ENCODE peak calls at places on chromosomes 13 and 19, in five cellular contexts. One of them, this sample, is unnamed.

GRCh38 chr19:44850641-44851109 is 4.6 kb downstream of the NECTIN2 start:
- DNase-seq in dorsolateral prefrontal cortex: no peak
- DNase-seq in lung: no peak
- DNase-seq in breast epithelium: no peak
- DNase-seq in HL-60: no peak
- DNase-seq in this sample: no peak

GRCh38 chr19:43465468-43466120 is at the start of gene LYPD3:
- DNase-seq in lung: peak; percentile 38
- DNase-seq in HL-60: no peak
- DNase-seq in dorsolateral prefrontal cortex: no peak
- DNase-seq in breast epithelium: peak; percentile 89
- DNase-seq in this sample: peak; percentile 88

GRCh38 chr19:45547965-45548609 is 36.5 kb downstream of the OPA3 start:
- DNase-seq in dorsolateral prefrontal cortex: no peak
- DNase-seq in HL-60: no peak
- DNase-seq in breast epithelium: peak; percentile 56
- DNase-seq in lung: no peak
- DNase-seq in this sample: peak; percentile 85

GRCh38 chr19:17656970-17657369 is 31.2 kb downstream of the UNC13A start:
- DNase-seq in breast epithelium: no peak
- DNase-seq in lung: no peak
- DNase-seq in HL-60: no peak
- DNase-seq in dorsolateral prefrontal cortex: no peak
- DNase-seq in this sample: no peak

GRCh38 chr19:35379992-35380391 is 9.1 kb downstream of the GPR42 start:
- DNase-seq in dorsolateral prefrontal cortex: no peak
- DNase-seq in breast epithelium: no peak
- DNase-seq in lung: no peak
- DNase-seq in HL-60: no peak
- DNase-seq in this sample: no peak

GRCh38 chr19:45200614-45201013 is 22.0 kb downstream of the BLOC1S3 start:
- DNase-seq in lung: no peak
- DNase-seq in breast epithelium: no peak
- DNase-seq in HL-60: no peak
- DNase-seq in dorsolateral prefrontal cortex: peak; percentile 49
- DNase-seq in this sample: no peak

GRCh38 chr13:103935117-103935516 is 868.9 kb upstream of the SLC10A2 start:
- DNase-seq in HL-60: no peak
- DNase-seq in breast epithelium: no peak
- DNase-seq in lung: no peak
- DNase-seq in dorsolateral prefrontal cortex: no peak
- DNase-seq in this sample: no peak

GRCh38 chr19:14477417-14478112 is 2.4 kb upstream of the PTGER1 start:
- DNase-seq in HL-60: no peak
- DNase-seq in breast epithelium: no peak
- DNase-seq in dorsolateral prefrontal cortex: no peak
- DNase-seq in lung: no peak
- DNase-seq in this sample: no peak

GRCh38 chr13:44368062-44368591 is 5.5 kb upstream of the SERP2 start:
- DNase-seq in lung: no peak
- DNase-seq in breast epithelium: no peak
- DNase-seq in HL-60: no peak
- DNase-seq in dorsolateral prefrontal cortex: no peak
- DNase-seq in this sample: no peak

GRCh38 chr19:49978324-49978723 is 17.4 kb upstream of the SIGLEC11 start:
- DNase-seq in lung: no peak
- DNase-seq in HL-60: no peak
- DNase-seq in dorsolateral prefrontal cortex: no peak
- DNase-seq in breast epithelium: no peak
- DNase-seq in this sample: no peak

GRCh38 chr13:91308299-91308698 is 39.2 kb upstream of the MIR17HG start:
- DNase-seq in HL-60: no peak
- DNase-seq in breast epithelium: no peak
- DNase-seq in dorsolateral prefrontal cortex: no peak
- DNase-seq in lung: no peak
- DNase-seq in this sample: no peak

GRCh38 chr19:16922949-16923348 is 34.1 kb downstream of the F2RL3 start:
- DNase-seq in dorsolateral prefrontal cortex: no peak
- DNase-seq in lung: no peak
- DNase-seq in HL-60: no peak
- DNase-seq in breast epithelium: no peak
- DNase-seq in this sample: no peak

GRCh38 chr13:53238241-53238640 is 209.6 kb downstream of the OLFM4 start:
- DNase-seq in breast epithelium: no peak
- DNase-seq in dorsolateral prefrontal cortex: no peak
- DNase-seq in lung: no peak
- DNase-seq in HL-60: no peak
- DNase-seq in this sample: no peak

GRCh38 chr13:99153219-99153618 is 47.4 kb upstream of the UBAC2 start:
- DNase-seq in lung: no peak
- DNase-seq in HL-60: no peak
- DNase-seq in breast epithelium: no peak
- DNase-seq in dorsolateral prefrontal cortex: no peak
- DNase-seq in this sample: no peak

GRCh38 chr19:9863759-9864158 is 28.6 kb downstream of the PIN1 start:
- DNase-seq in HL-60: no peak
- DNase-seq in dorsolateral prefrontal cortex: no peak
- DNase-seq in lung: no peak
- DNase-seq in breast epithelium: no peak
- DNase-seq in this sample: no peak

GRCh38 chr13:59677966-59678814 is 485.5 kb downstream of the DIAPH3 start:
- DNase-seq in lung: no peak
- DNase-seq in HL-60: no peak
- DNase-seq in breast epithelium: no peak
- DNase-seq in dorsolateral prefrontal cortex: no peak
- DNase-seq in this sample: no peak

GRCh38 chr19:32264568-32264967 is 80.8 kb upstream of the ZNF507 start:
- DNase-seq in breast epithelium: no peak
- DNase-seq in HL-60: no peak
- DNase-seq in lung: no peak
- DNase-seq in dorsolateral prefrontal cortex: no peak
- DNase-seq in this sample: no peak

GRCh38 chr19:50315773-50316448 is 13.3 kb downstream of the KCNC3 start:
- DNase-seq in breast epithelium: no peak
- DNase-seq in lung: no peak
- DNase-seq in dorsolateral prefrontal cortex: peak; percentile 61
- DNase-seq in HL-60: no peak
- DNase-seq in this sample: no peak

GRCh38 chr19:16364231-16364865 is 39.7 kb downstream of the KLF2 start:
- DNase-seq in HL-60: no peak
- DNase-seq in dorsolateral prefrontal cortex: no peak
- DNase-seq in breast epithelium: no peak
- DNase-seq in lung: no peak
- DNase-seq in this sample: no peak

GRCh38 chr19:2546128-2547032 is 70.5 kb downstream of the GADD45B start:
- DNase-seq in dorsolateral prefrontal cortex: peak; percentile 95
- DNase-seq in lung: peak; percentile 64
- DNase-seq in HL-60: peak; percentile 82
- DNase-seq in breast epithelium: peak; percentile 80
- DNase-seq in this sample: peak; percentile 89

GRCh38 chr19:38032951-38033350 is 125.9 kb downstream of the SIPA1L3 start:
- DNase-seq in HL-60: no peak
- DNase-seq in dorsolateral prefrontal cortex: no peak
- DNase-seq in lung: no peak
- DNase-seq in breast epithelium: no peak
- DNase-seq in this sample: no peak

GRCh38 chr13:113724016-113724758 is 34.8 kb upstream of the TMEM255B start:
- DNase-seq in lung: no peak
- DNase-seq in dorsolateral prefrontal cortex: no peak
- DNase-seq in HL-60: no peak
- DNase-seq in breast epithelium: no peak
- DNase-seq in this sample: no peak

GRCh38 chr13:107866666-107867623 is 348.4 kb downstream of the LIG4 start:
- DNase-seq in breast epithelium: no peak
- DNase-seq in lung: no peak
- DNase-seq in HL-60: no peak
- DNase-seq in dorsolateral prefrontal cortex: peak; percentile 51
- DNase-seq in this sample: no peak

GRCh38 chr13:95641961-95642621 is 2.4 kb downstream of the DZIP1 start:
- DNase-seq in HL-60: no peak
- DNase-seq in dorsolateral prefrontal cortex: no peak
- DNase-seq in lung: peak; percentile 33
- DNase-seq in breast epithelium: no peak
- DNase-seq in this sample: no peak

GRCh38 chr19:7705387-7706187 is 3.7 kb upstream of the FCER2 start:
- DNase-seq in dorsolateral prefrontal cortex: no peak
- DNase-seq in HL-60: peak; percentile 89
- DNase-seq in breast epithelium: peak; percentile 18
- DNase-seq in lung: peak; percentile 34
- DNase-seq in this sample: no peak

GRCh38 chr19:38898788-38899446 is 501 bp downstream of the SIRT2 start:
- DNase-seq in dorsolateral prefrontal cortex: no peak
- DNase-seq in lung: peak; percentile 42
- DNase-seq in HL-60: no peak
- DNase-seq in breast epithelium: peak; percentile 50
- DNase-seq in this sample: no peak

GRCh38 chr13:51364404-51365008 is 25.0 kb downstream of the SERPINE3 start:
- DNase-seq in HL-60: no peak
- DNase-seq in lung: no peak
- DNase-seq in dorsolateral prefrontal cortex: no peak
- DNase-seq in breast epithelium: no peak
- DNase-seq in this sample: no peak

GRCh38 chr19:5969476-5969875 is 8.5 kb downstream of the RANBP3 start:
- DNase-seq in lung: no peak
- DNase-seq in HL-60: no peak
- DNase-seq in breast epithelium: no peak
- DNase-seq in dorsolateral prefrontal cortex: no peak
- DNase-seq in this sample: no peak

GRCh38 chr19:5973376-5973775 is 4.6 kb downstream of the RANBP3 start:
- DNase-seq in dorsolateral prefrontal cortex: no peak
- DNase-seq in lung: no peak
- DNase-seq in HL-60: no peak
- DNase-seq in breast epithelium: no peak
- DNase-seq in this sample: no peak

GRCh38 chr19:5972355-5972731 is 5.6 kb downstream of the RANBP3 start:
- DNase-seq in breast epithelium: no peak
- DNase-seq in lung: no peak
- DNase-seq in dorsolateral prefrontal cortex: no peak
- DNase-seq in HL-60: no peak
- DNase-seq in this sample: no peak

GRCh38 chr19:5973867-5974635 is 3.9 kb downstream of the RANBP3 start:
- DNase-seq in lung: no peak
- DNase-seq in dorsolateral prefrontal cortex: no peak
- DNase-seq in breast epithelium: no peak
- DNase-seq in HL-60: no peak
- DNase-seq in this sample: peak; percentile 55

GRCh38 chr19:5971714-5972354 is 6.1 kb downstream of the RANBP3 start:
- DNase-seq in breast epithelium: no peak
- DNase-seq in HL-60: no peak
- DNase-seq in lung: no peak
- DNase-seq in dorsolateral prefrontal cortex: no peak
- DNase-seq in this sample: no peak
- H3K4me3 ChIP-seq in breast epithelium: no peak overlapping the region
- H3K4me3 ChIP-seq in HL-60: no peak overlapping the region
- H3K4me3 ChIP-seq in lung: no peak overlapping the region
- H3K4me3 ChIP-seq in dorsolateral prefrontal cortex: no peak overlapping the region
- H3K4me3 ChIP-seq in this sample: no peak overlapping the region

GRCh38 chr19:3605770-3606169 is 905 bp downstream of the TBXA2R start:
- DNase-seq in lung: no peak
- DNase-seq in dorsolateral prefrontal cortex: no peak
- DNase-seq in breast epithelium: no peak
- DNase-seq in HL-60: no peak
- DNase-seq in this sample: no peak

GRCh38 chr19:3606174-3606689 is 443 bp downstream of the TBXA2R start:
- DNase-seq in breast epithelium: peak; percentile 51
- DNase-seq in lung: no peak
- DNase-seq in dorsolateral prefrontal cortex: no peak
- DNase-seq in HL-60: no peak
- DNase-seq in this sample: peak; percentile 68

GRCh38 chr19:3607398-3608078 is 863 bp upstream of the TBXA2R start:
- DNase-seq in breast epithelium: no peak
- DNase-seq in HL-60: no peak
- DNase-seq in lung: no peak
- DNase-seq in dorsolateral prefrontal cortex: no peak
- DNase-seq in this sample: peak; percentile 63

GRCh38 chr19:3608079-3608641 is 1.5 kb upstream of the TBXA2R start:
- DNase-seq in lung: no peak
- DNase-seq in breast epithelium: no peak
- DNase-seq in dorsolateral prefrontal cortex: no peak
- DNase-seq in HL-60: no peak
- DNase-seq in this sample: no peak

GRCh38 chr19:3606690-3607289 is at the start of gene TBXA2R:
- DNase-seq in lung: peak; percentile 55
- DNase-seq in breast epithelium: peak; percentile 54
- DNase-seq in HL-60: no peak
- DNase-seq in dorsolateral prefrontal cortex: no peak
- DNase-seq in this sample: no peak
- H3K4me3 ChIP-seq in lung: peak within 1 kb of the TSS; percentile 46
- H3K4me3 ChIP-seq in breast epithelium: peak within 1 kb of the TSS; percentile 58
- H3K4me3 ChIP-seq in HL-60: no peak within 1 kb of the TSS
- H3K4me3 ChIP-seq in dorsolateral prefrontal cortex: peak within 1 kb of the TSS; percentile 53
- H3K4me3 ChIP-seq in this sample: peak within 1 kb of the TSS; percentile 49

GRCh38 chr19:52020506-52020905 is 7.7 kb downstream of the ZNF614 start:
- DNase-seq in HL-60: no peak
- DNase-seq in lung: no peak
- DNase-seq in breast epithelium: no peak
- DNase-seq in dorsolateral prefrontal cortex: no peak
- DNase-seq in this sample: no peak
- H3K4me3 ChIP-seq in HL-60: no peak overlapping the region
- H3K4me3 ChIP-seq in lung: no peak overlapping the region
- H3K4me3 ChIP-seq in breast epithelium: no peak overlapping the region
- H3K4me3 ChIP-seq in dorsolateral prefrontal cortex: no peak overlapping the region
- H3K4me3 ChIP-seq in this sample: no peak overlapping the region

DNA sequence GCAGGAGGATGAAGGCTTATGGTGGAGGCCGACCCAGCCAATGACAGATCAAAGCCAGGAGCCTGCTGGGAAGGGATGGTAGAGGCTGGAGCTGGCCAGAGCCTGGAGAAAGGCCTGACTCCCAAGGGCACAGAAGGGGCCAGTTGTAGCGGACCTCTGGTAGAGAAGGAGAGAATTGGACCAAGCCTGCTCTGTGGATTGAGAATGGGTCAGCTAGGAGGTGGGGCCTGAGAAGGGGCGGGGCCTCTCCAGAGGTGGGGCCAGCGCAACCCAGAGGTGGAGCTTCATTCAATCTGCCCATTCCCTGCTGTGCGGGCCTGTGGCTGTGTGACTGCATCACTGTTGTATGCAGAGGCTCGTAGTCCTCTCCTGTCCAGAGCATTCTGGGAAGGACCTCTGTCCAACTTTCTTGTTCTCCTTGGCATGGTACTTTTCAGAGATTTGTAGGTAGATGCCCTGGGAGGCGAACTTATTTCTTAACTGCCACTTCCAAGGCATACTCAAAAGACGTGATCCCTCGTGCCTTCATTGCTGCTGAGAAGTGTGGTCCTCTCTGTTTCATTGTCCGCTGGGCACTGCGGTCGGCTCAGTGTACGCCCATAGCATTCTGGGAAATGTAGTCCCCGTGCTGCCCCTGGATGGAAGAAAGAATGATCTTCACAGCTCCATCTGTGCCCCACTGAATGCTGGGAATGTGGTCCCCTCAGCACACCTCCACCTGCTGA is 6.7 kb downstream of the GRIN2D start:
- DNase-seq in breast epithelium: no peak
- DNase-seq in HL-60: no peak
- DNase-seq in dorsolateral prefrontal cortex: no peak
- DNase-seq in lung: no peak
- DNase-seq in this sample: peak; percentile 82
- H3K4me3 ChIP-seq in breast epithelium: no peak overlapping the region
- H3K4me3 ChIP-seq in HL-60: no peak overlapping the region
- H3K4me3 ChIP-seq in dorsolateral prefrontal cortex: no peak overlapping the region
- H3K4me3 ChIP-seq in lung: no peak overlapping the region
- H3K4me3 ChIP-seq in this sample: no peak overlapping the region